ENCODE peak calls at places on chromosomes 11 and 22, in four cellular contexts. G, Y, E and V are unnamed samples.

GRCh38 chr11:94740083-94740974 is 27.8 kb upstream of the AMOTL1 start:
- DNase-seq in Y (no peak), G (no peak), E (no peak), V (no peak)

GRCh38 chr11:8403310-8403709 is 139.6 kb upstream of the LMO1 start:
- DNase-seq in G (no peak), E (no peak), Y (no peak), V (no peak)

GRCh38 chr11:133726576-133726975 is 118.7 kb downstream of the SPATA19 start:
- DNase-seq in Y (no peak), G (no peak), E (no peak), V (no peak)

GRCh38 chr11:81004576-81004975 is 1563.7 kb upstream of the TENM4 start:
- DNase-seq in G (no peak), Y (no peak), E (no peak), V (no peak)

GRCh38 chr11:16261836-16262644 is 94.3 kb downstream of the SOX6 start:
- DNase-seq in E (no peak), G (no peak), Y (no peak), V (no peak)

GRCh38 chr11:70727899-70728620 is 329.7 kb downstream of the CTTN start:
- DNase-seq in G (no peak), E (no peak), Y (no peak), V (no peak)

GRCh38 chr11:702731-703461 is 3.1 kb upstream of the EPS8L2 start:
- DNase-seq in E (no peak), Y (no peak), G (no peak), V (no peak)

GRCh38 chr11:57402188-57403066 is 12.0 kb upstream of the PRG2 start:
- DNase-seq in E (peak), G (no peak), Y (peak), V (no peak)

GRCh38 chr11:44377914-44378321 is 68.0 kb upstream of the ALX4 start:
- DNase-seq in E (peak), G (no peak), Y (no peak), V (no peak)

GRCh38 chr11:88354909-88355308 is 17.4 kb upstream of the CTSC start:
- DNase-seq in G (no peak), E (no peak), Y (no peak), V (peak)

GRCh38 chr11:57174656-57175055 is 7.1 kb upstream of the LRRC55 start:
- DNase-seq in G (no peak), Y (no peak), E (no peak), V (no peak)

GRCh38 chr11:119739975-119740374 is 11.0 kb upstream of the NECTIN1 start:
- DNase-seq in Y (no peak), E (no peak), G (no peak), V (no peak)

GRCh38 chr11:77361184-77361583 is 59.7 kb upstream of the GDPD4 start:
- DNase-seq in G (no peak), Y (no peak), E (no peak), V (no peak)

GRCh38 chr11:3218483-3219280 is at the start of gene MRGPRG:
- DNase-seq in Y (no peak), E (no peak), G (no peak), V (no peak)

GRCh38 chr22:45149671-45150070 is 14.1 kb upstream of the NUP50 start:
- DNase-seq in E (no peak), Y (no peak), G (no peak), V (no peak)

GRCh38 chr11:117973446-117973922 is 12.7 kb upstream of the IL10RA start:
- DNase-seq in G (no peak), Y (no peak), E (no peak), V (no peak)

GRCh38 chr11:94924074-94925031 is 49.0 kb downstream of the CWC15 start:
- DNase-seq in G (no peak), E (no peak), Y (no peak), V (no peak)

GRCh38 chr22:40257979-40258378 is 80.3 kb downstream of the TNRC6B start:
- DNase-seq in Y (no peak), G (no peak), E (no peak), V (no peak)

GRCh38 chr11:78078218-78079167 is 1.2 kb downstream of the NDUFC2 start:
- DNase-seq in Y (no peak), E (no peak), G (no peak), V (no peak)

GRCh38 chr11:134398079-134398444 is 14.0 kb downstream of the B3GAT1 start:
- DNase-seq in E (no peak), G (no peak), Y (no peak), V (no peak)

GRCh38 chr11:95739526-95739925 is 50.1 kb downstream of the FAM76B start:
- DNase-seq in Y (no peak), E (no peak), G (no peak), V (no peak)

GRCh38 chr11:2460540-2461252 is 15.9 kb downstream of the KCNQ1 start:
- DNase-seq in Y (no peak), G (no peak), E (no peak), V (no peak)

GRCh38 chr11:69484427-69485259 is 3.2 kb downstream of the LINC01488 start:
- DNase-seq in Y (no peak), E (no peak), G (no peak), V (no peak)

GRCh38 chr22:17896552-17896951 is 122.3 kb upstream of the BID start:
- DNase-seq in Y (no peak), E (peak), G (no peak), V (no peak)

GRCh38 chr11:113446938-113447337 is 28.3 kb downstream of the DRD2 start:
- DNase-seq in E (no peak), Y (no peak), G (no peak), V (no peak)

GRCh38 chr11:88552377-88553029 is 215.0 kb upstream of the CTSC start:
- DNase-seq in E (peak), Y (peak), G (peak), V (peak)

GRCh38 chr11:124801014-124801413 is 808 bp upstream of the MSANTD2 start:
- DNase-seq in E (no peak), G (no peak), Y (no peak), V (no peak)

GRCh38 chr22:50308986-50309600 is 1.6 kb upstream of the PLXNB2 start:
- DNase-seq in G (no peak), E (no peak), Y (no peak), V (no peak)
- TF ChIP-seq EGR1 in G (no peak), E (no peak), Y (no peak), V (no peak)

DNA sequence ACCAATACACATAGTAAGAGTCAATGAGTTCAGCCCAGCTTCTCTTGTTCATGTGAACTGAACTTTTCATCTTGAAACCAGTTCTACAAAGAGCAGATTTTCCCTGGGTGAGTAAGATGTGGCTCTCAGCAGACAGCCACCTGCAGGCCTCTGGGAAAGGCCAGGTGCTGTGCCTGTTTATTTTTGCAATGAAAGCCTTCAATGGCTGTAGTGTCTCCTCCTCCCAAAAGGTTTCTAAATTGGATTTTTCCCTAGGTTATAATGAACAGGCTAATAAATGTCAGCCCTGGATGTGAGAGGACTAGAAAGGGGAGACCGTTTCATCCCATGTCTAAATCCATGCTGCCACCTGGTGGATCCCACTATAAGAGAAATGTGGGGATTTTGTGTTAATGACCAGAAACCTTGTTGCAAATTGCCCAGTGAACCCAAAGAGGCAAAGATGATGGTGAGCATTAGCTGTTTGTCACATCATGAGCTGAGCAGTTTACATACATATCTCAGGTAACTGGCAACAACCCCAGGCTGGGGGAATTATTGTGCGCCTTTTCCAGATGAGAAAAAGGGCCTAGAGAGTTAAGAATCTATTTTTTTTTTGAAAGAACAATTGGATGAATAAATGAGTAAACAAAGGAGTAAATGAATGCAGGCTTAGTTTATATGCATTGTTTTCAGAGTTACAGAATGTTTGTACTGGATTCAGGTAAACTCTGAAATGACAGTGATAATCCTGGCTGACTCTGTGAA is 12.7 kb downstream of the C11orf91 start:
- DNase-seq in E (peak), Y (peak), G (no peak), V (peak)
- TF ChIP-seq EGR1 in E (no peak), Y (no peak), G (no peak), V (no peak)

DNA sequence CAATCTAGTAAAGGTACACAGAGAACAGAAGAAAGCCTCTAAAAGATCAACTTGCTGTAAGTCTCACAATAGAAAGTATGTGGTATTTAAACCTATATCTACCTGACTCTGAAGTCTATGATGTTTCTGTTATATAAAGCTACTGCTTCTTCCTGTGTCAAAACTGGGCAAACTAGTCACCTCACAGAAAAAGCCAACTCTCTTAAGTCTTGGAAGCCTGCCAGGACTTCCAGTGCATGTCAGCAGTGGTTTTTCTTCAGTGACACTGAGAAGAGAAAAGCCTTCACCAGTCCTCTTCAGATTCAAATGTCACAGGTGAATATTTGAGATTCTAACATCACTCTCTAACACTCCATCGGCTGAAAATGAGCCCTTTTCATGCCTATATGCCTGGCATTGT is 808.0 kb downstream of the DLG2 start:
- DNase-seq in Y (no peak), G (no peak), E (no peak), V (no peak)
- TF ChIP-seq EGR1 in Y (no peak), G (no peak), E (no peak), V (no peak)

DNA sequence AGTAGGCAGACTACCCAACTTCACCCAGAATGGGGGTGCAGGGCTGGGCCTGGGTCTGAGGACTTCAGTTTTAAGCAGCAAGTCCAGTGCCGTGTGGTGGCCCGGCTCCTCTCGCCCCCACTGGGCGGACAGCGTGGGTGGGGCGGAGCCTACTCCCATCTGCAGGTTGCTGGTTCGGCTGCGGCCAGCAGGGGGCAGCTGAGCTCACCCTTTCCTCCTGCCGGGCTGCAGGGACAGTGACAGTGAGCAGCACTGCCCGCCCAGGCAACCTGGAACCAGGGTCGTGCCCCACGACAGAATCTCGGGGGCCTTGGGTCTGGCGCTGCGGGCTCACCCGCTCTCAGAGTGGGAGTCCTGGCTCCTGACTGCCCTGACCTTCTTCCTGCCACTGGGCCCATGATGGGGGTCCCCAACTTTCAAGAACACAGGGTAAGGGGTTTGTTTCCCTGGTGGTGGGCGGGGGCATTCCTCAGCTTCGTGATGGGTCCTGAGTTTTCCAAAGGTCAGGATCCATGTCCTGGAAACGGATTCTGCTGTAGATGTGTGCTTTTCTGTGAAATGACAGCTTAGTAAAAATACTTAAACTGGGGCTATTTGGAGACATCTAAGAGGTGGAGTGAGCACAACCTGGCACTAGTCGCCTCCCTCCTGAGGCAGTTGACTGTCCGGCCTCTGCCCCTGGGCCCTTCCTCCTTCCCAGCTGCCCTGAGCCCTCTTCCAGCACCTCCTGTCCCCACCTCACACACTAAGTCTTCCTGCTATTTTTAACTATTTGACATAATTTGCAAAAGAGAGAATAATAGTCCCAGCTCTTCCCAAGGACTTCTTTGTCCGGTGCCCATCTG is 6.0 kb upstream of the NEAT1 start:
- DNase-seq in E (peak), Y (peak), G (peak), V (no peak)
- TF ChIP-seq EGR1 in E (peak), Y (no peak), G (peak), V (peak)